ENCODE peak calls at places on chromosomes 7 and 10, in four cellular contexts. E is pancreas, R is stomach, L is mucosa of descending colon. G is an unnamed sample. For H3K36me3, the result is how much of the 10 kb centered on the place peaks cover.

GRCh38 chr7:114086491-114086905 is 167.7 kb upstream of the PPP1R3A start:
- DNase-seq in E (peak), R (peak), L (peak), G (peak)

GRCh38 chr10:110373857-110374654 is 69.3 kb upstream of the SMNDC1 start:
- DNase-seq in E (no peak), R (no peak), L (no peak), G (no peak)

GRCh38 chr10:73785721-73786511 is 510 bp downstream of the ZSWIM8 start:
- DNase-seq in E (peak), R (peak), L (peak), G (peak)

GRCh38 chr7:123769371-123769770 is 20.6 kb upstream of the WASL start:
- DNase-seq in E (peak), R (peak), L (no peak), G (no peak)

GRCh38 chr7:147803625-147804024 is 786.9 kb upstream of the C7orf33 start:
- DNase-seq in E (no peak), R (no peak), L (no peak), G (no peak)

GRCh38 chr7:152006336-152006735 is 19.1 kb upstream of the GALNT11 start:
- DNase-seq in E (no peak), R (no peak), L (no peak), G (no peak)

GRCh38 chr10:119541459-119542356 is 811 bp downstream of the RGS10 start:
- DNase-seq in E (no peak), R (peak), L (peak), G (no peak)

GRCh38 chr7:20651960-20652544 is 36.6 kb downstream of the ABCB5 start:
- DNase-seq in E (no peak), R (no peak), L (peak), G (no peak)

GRCh38 chr10:6232846-6233724 is 30.4 kb downstream of the PFKFB3 start:
- DNase-seq in E (no peak), R (no peak), L (no peak), G (no peak)

GRCh38 chr10:7359954-7360353 is 50.9 kb downstream of the SFMBT2 start:
- DNase-seq in E (no peak), R (no peak), L (no peak), G (no peak)

GRCh38 chr10:12780634-12781601 is 220.6 kb downstream of the CCDC3 start:
- DNase-seq in E (no peak), R (no peak), L (no peak), G (no peak)

GRCh38 chr10:12774219-12774894 is 227.2 kb downstream of the CCDC3 start:
- DNase-seq in E (no peak), R (no peak), L (no peak), G (no peak)

GRCh38 chr10:12782537-12782936 is 219.0 kb downstream of the CCDC3 start:
- DNase-seq in E (peak), R (peak), L (peak), G (peak)

GRCh38 chr10:12772797-12773587 is 228.5 kb downstream of the CCDC3 start:
- DNase-seq in E (no peak), R (no peak), L (no peak), G (peak)

DNA sequence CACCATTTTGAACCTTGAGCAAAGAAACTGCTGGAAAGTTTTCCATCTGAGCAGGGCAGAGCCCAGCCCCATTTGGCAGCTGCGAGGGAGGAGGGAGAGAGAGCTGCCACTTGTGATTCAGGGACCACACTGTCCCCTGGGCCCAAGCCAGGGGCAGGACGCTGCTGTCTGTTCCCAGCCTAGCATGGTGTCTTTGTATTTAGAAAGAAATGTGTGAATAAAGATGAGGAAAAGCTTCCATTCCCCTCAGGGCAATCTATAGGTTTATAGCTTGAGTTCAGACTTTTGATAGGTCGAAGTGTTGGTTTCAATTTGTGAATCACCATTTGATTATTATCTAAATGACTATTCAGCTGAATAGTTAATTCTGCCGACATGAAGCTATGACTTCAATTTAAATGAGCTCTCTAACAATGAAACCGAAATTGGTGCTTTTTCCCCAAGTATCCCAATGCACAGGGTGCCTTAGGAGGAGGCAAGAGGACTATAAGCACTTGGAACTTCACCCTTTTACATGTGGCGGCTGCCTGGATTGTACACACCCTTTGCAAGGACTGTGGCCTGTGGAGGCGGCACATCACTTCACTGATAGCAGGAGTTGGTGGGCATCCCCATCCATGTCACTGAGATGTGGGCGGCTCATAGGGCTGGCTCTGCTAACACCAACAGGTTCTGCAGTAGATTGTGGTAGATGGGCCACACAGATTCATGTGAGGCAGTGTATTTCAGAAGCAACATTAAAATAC is 223.5 kb downstream of the CCDC3 start:
- DNase-seq in E (no peak), R (no peak), L (no peak), G (no peak)
- H3K36me3 ChIP-seq in E (under half), R (under half), L (under half), G (under half)

GRCh38 chr7:158791133-158791532 is 38.2 kb downstream of the ESYT2 start:
- DNase-seq in E (no peak), R (no peak), L (no peak), G (no peak)
- H3K36me3 ChIP-seq in E (under half), R (half or more), L (under half), G (under half)

GRCh38 chr7:2373124-2373556 is 18.5 kb downstream of the EIF3B start:
- DNase-seq in E (no peak), R (peak), L (no peak), G (no peak)

GRCh38 chr7:2374401-2374800 is 19.8 kb downstream of the EIF3B start:
- DNase-seq in E (no peak), R (no peak), L (no peak), G (no peak)

GRCh38 chr7:2373646-2374045 is 19.0 kb downstream of the EIF3B start:
- DNase-seq in E (no peak), R (no peak), L (no peak), G (no peak)

GRCh38 chr7:2376351-2377154 is 21.9 kb downstream of the EIF3B start:
- DNase-seq in E (peak), R (no peak), L (no peak), G (no peak)

DNA sequence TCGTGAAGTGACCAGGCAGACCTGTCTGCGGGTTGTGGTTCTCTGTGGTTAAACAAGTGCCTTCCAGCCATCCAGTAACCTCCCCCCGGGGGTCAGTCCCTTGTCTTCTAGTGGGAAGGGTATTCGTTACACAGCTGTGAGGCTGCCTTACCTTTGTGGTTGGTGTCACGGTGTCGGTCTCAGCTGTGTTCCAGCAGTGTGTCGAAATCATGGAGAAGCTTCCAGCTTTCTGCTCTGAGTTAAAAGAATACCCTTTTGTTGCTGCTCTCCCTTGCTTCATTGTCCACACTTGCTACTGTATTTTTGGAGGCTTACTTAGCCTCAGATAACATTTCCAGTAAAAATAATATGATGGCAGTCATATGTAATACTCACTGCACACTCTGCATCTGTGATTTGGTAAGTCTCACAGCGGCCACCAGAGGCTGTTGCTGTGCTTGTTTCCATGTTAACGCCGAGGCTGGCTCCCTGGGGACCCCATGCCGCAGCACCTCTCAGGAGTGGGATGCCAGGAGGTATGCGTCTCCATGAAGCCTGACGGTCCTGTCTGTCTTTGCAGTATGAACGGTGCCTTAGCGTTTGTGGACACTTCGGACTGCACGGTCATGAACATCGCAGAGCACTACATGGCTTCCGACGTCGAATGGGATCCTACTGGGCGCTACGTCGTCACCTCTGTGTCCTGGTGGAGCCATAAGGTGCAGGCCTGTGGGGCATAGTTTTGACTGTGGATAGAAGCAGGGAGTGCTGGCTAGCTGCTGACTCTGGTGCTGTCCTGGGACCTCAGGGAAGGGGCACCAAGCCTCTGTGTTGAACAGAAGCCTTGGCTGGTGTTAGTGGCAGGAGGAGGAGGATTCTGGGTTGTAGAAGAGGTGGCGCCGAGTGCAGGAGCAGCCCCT is 20.5 kb downstream of the EIF3B start:
- DNase-seq in E (no peak), R (no peak), L (no peak), G (no peak)
- H3K36me3 ChIP-seq in E (half or more), R (half or more), L (under half), G (half or more)

GRCh38 chr7:65972976-65973375 is 9.0 kb downstream of the GUSB start:
- DNase-seq in E (no peak), R (no peak), L (no peak), G (no peak)
- H3K36me3 ChIP-seq in E (half or more), R (half or more), L (under half), G (under half)